ENCODE peak calls at places on chromosomes 1 and 21, in eight cellular contexts. K is ovary, A is prostate gland, U is IMR-90, Y is sigmoid colon, V is heart left ventricle, I is body of pancreas, Z is A549. W is an unnamed sample.

GRCh38 chr1:10510520-10511493 is 36.1 kb downstream of the PEX14 start:
- DNase-seq in K (no peak), A (no peak), U (peak), Y (peak), V (no peak), I (no peak), Z (peak), W (no peak)

GRCh38 chr1:210447456-210448057 is 118.9 kb downstream of the HHAT start:
- DNase-seq in K (no peak), A (no peak), U (no peak), Y (no peak), V (no peak), I (no peak), Z (no peak), W (no peak)

GRCh38 chr1:17123196-17124045 is 4.2 kb upstream of the PADI2 start:
- DNase-seq in K (no peak), A (no peak), U (no peak), Y (no peak), V (no peak), I (no peak), Z (no peak), W (no peak)

GRCh38 chr1:41408691-41409090 is 47.5 kb downstream of the FOXO6 start:
- DNase-seq in K (no peak), A (no peak), U (no peak), Y (no peak), V (no peak), I (no peak), Z (no peak), W (no peak)

GRCh38 chr1:203629509-203630082 is 3.0 kb downstream of the ATP2B4 start:
- DNase-seq in K (peak), A (no peak), U (peak), Y (peak), V (peak), I (peak), Z (no peak), W (peak)

GRCh38 chr1:115136106-115136505 is 46.8 kb upstream of the TSPAN2 start:
- DNase-seq in K (no peak), A (no peak), U (no peak), Y (no peak), V (no peak), I (no peak), Z (no peak), W (no peak)

GRCh38 chr1:208298593-208299233 is 54.5 kb upstream of the PLXNA2 start:
- DNase-seq in K (no peak), A (peak), U (no peak), Y (no peak), V (no peak), I (peak), Z (no peak), W (peak)

GRCh38 chr1:186605762-186606350 is 74.4 kb downstream of the PTGS2 start:
- DNase-seq in K (no peak), A (no peak), U (peak), Y (peak), V (no peak), I (no peak), Z (no peak), W (peak)

GRCh38 chr1:156319664-156320063 is 18.4 kb downstream of the CCT3 start:
- DNase-seq in K (no peak), A (no peak), U (peak), Y (no peak), V (no peak), I (no peak), Z (peak), W (peak)

GRCh38 chr1:145927916-145928647 is 798 bp upstream of the RBM8A start:
- DNase-seq in K (no peak), A (no peak), U (no peak), Y (no peak), V (no peak), I (no peak), Z (no peak), W (peak)

GRCh38 chr21:45547211-45547900 is 5.1 kb upstream of the SLC19A1 start:
- DNase-seq in K (no peak), A (no peak), U (no peak), Y (no peak), V (no peak), I (no peak), Z (no peak), W (no peak)

GRCh38 chr21:17758703-17759102 is 60.5 kb downstream of the C21orf91 start:
- DNase-seq in K (no peak), A (no peak), U (no peak), Y (no peak), V (no peak), I (no peak), Z (no peak), W (no peak)

GRCh38 chr1:185213086-185213485 is 56.1 kb downstream of the SWT1 start:
- DNase-seq in K (no peak), A (no peak), U (peak), Y (no peak), V (no peak), I (no peak), Z (no peak), W (no peak)

GRCh38 chr1:16236091-16236494 is 890 bp downstream of the CPLANE2 start:
- DNase-seq in K (no peak), A (peak), U (peak), Y (peak), V (no peak), I (peak), Z (peak), W (peak)

GRCh38 chr1:44707112-44707881 is 23.7 kb downstream of the RNU5D-1 start:
- DNase-seq in K (no peak), A (no peak), U (peak), Y (no peak), V (no peak), I (no peak), Z (peak), W (no peak)

GRCh38 chr1:15525043-15525958 is 1.3 kb upstream of the CASP9 start:
- DNase-seq in K (peak), A (no peak), U (no peak), Y (peak), V (no peak), I (no peak), Z (peak), W (peak)

GRCh38 chr1:97006044-97006676 is 284.6 kb downstream of the PTBP2 start:
- DNase-seq in K (no peak), A (no peak), U (peak), Y (no peak), V (peak), I (no peak), Z (no peak), W (peak)

GRCh38 chr1:206455681-206456344 is 14.5 kb upstream of the IKBKE start:
- DNase-seq in K (no peak), A (no peak), U (no peak), Y (no peak), V (peak), I (no peak), Z (no peak), W (peak)

GRCh38 chr1:67574221-67574620 is 110.8 kb upstream of the GADD45A start:
- DNase-seq in K (no peak), A (no peak), U (no peak), Y (no peak), V (no peak), I (no peak), Z (no peak), W (no peak)

GRCh38 chr1:238340989-238341388 is 450.3 kb upstream of the ZP4 start:
- DNase-seq in K (no peak), A (no peak), U (no peak), Y (no peak), V (no peak), I (no peak), Z (no peak), W (no peak)

GRCh38 chr1:1440941-1441888 is 5.7 kb downstream of the VWA1 start:
- DNase-seq in K (peak), A (no peak), U (no peak), Y (no peak), V (no peak), I (peak), Z (peak), W (peak)

GRCh38 chr1:30966690-30967369 is 58.3 kb upstream of the SDC3 start:
- DNase-seq in K (no peak), A (no peak), U (peak), Y (no peak), V (no peak), I (no peak), Z (no peak), W (peak)

GRCh38 chr1:156862602-156863599 is 2.2 kb downstream of the NTRK1 start:
- DNase-seq in K (no peak), A (no peak), U (no peak), Y (no peak), V (no peak), I (no peak), Z (no peak), W (no peak)

GRCh38 chr1:87185077-87185476 is 143.6 kb upstream of the LMO4 start:
- DNase-seq in K (no peak), A (no peak), U (no peak), Y (no peak), V (no peak), I (no peak), Z (no peak), W (no peak)

GRCh38 chr1:161227196-161227871 is 1.5 kb downstream of the TOMM40L start:
- DNase-seq in K (peak), A (peak), U (peak), Y (peak), V (peak), I (peak), Z (peak), W (peak)

GRCh38 chr1:83802023-83802422 is 196.9 kb downstream of the TTLL7 start:
- DNase-seq in K (no peak), A (no peak), U (no peak), Y (no peak), V (no peak), I (no peak), Z (no peak), W (no peak)

GRCh38 chr1:4986266-4986665 is 331.9 kb downstream of the AJAP1 start:
- DNase-seq in K (no peak), A (no peak), U (no peak), Y (no peak), V (no peak), I (no peak), Z (no peak), W (no peak)

GRCh38 chr1:30046751-30047150 is 676.6 kb downstream of the MATN1 start:
- DNase-seq in K (no peak), A (no peak), U (no peak), Y (no peak), V (no peak), I (no peak), Z (no peak), W (no peak)

GRCh38 chr1:3184666-3185065 is 115.7 kb downstream of the PRDM16 start:
- DNase-seq in K (no peak), A (no peak), U (no peak), Y (no peak), V (no peak), I (no peak), Z (no peak), W (no peak)

GRCh38 chr21:18832950-18833349 is 429.4 kb upstream of the TMPRSS15 start:
- DNase-seq in K (no peak), A (no peak), U (no peak), Y (no peak), V (no peak), I (no peak), Z (no peak), W (no peak)

DNA sequence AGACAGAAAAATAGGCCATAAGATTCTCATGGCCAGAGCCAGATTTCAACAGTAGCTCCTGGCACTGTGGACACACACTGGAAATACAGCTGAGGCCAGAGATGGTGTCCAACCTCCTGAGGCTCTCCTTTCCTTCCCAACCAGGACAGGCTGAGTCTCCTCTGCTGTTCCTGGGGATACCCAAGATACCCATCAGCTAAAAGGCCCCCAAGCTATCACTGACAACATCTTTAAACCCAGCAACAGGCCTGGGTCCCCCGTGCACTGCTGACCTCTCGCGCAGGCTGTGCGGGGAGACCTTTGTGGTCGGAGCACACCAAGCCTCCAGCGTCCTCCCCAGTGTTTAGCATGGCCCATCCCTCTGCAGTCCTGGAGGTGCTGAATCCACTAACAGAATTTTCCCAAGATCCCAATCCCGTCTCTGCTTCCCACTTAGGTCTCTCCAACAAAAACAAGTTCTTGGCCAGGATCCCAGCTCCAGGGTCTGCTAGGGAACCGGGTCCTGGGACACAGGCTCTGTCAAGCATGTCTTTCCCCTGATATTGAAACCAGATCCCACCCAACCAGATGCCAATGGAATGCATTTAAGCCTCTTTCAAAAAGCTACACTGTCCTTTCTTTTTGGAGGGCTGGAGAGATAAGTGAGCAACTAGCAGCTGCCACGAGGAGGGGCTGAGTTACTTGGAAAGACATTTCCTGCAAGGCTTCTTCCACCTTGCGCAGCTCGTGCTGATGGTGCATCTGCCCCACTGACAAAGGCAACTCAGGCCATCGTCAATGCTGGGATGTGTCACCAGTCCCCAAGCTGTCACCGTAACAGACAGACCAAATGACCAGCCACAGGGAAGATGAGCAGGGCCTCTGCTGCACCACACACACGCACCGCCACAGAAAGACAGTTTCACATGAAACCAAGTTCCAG is 73.2 kb downstream of the BCAR3 start:
- DNase-seq in K (no peak), A (no peak), U (peak), Y (peak), V (no peak), I (no peak), Z (no peak), W (no peak)
- TF ChIP-seq POLR2A in K (no peak), A (no peak), U (no peak), Y (no peak), V (no peak), I (no peak), Z (no peak), W (no peak)

GRCh38 chr1:205274041-205274691 is 46.4 kb downstream of the TMCC2 start:
- DNase-seq in K (no peak), A (no peak), U (no peak), Y (no peak), V (no peak), I (peak), Z (peak), W (peak)

GRCh38 chr1:205271745-205272144 is 44.0 kb downstream of the TMCC2 start:
- DNase-seq in K (no peak), A (no peak), U (no peak), Y (no peak), V (no peak), I (no peak), Z (no peak), W (no peak)

GRCh38 chr1:205275133-205275532 is 46.4 kb downstream of the NUAK2 start:
- DNase-seq in K (no peak), A (peak), U (no peak), Y (no peak), V (no peak), I (peak), Z (no peak), W (peak)

GRCh38 chr1:205272541-205272940 is 44.8 kb downstream of the TMCC2 start:
- DNase-seq in K (no peak), A (no peak), U (no peak), Y (no peak), V (no peak), I (no peak), Z (no peak), W (no peak)

DNA sequence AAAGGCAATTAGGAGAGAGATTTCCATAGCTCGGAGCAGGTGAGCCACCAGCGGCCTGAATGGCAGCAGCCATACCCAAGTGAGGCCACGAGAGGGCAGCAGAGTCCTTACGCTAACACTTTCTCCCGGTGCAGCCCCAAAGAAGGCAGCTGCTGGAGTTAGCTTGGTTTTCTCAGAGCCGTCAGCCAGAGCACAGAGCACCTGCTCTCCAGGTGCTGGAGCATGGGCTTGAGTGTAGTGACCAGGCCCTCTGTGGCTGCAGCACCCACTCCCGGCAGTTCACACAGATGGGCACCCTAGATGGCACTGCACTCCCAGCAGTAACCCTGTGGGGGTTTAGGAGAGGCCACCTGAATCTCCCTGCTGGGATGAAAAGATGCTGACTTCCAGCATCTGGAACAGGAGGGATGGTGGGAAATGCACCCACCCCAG is 45.8 kb downstream of the TMCC2 start:
- DNase-seq in K (peak), A (peak), U (peak), Y (peak), V (peak), I (peak), Z (peak), W (peak)
- H3K27ac ChIP-seq in K (no peak), A (no peak), U (no peak), Y (no peak), V (no peak), I (peak), Z (peak), W (peak)

DNA sequence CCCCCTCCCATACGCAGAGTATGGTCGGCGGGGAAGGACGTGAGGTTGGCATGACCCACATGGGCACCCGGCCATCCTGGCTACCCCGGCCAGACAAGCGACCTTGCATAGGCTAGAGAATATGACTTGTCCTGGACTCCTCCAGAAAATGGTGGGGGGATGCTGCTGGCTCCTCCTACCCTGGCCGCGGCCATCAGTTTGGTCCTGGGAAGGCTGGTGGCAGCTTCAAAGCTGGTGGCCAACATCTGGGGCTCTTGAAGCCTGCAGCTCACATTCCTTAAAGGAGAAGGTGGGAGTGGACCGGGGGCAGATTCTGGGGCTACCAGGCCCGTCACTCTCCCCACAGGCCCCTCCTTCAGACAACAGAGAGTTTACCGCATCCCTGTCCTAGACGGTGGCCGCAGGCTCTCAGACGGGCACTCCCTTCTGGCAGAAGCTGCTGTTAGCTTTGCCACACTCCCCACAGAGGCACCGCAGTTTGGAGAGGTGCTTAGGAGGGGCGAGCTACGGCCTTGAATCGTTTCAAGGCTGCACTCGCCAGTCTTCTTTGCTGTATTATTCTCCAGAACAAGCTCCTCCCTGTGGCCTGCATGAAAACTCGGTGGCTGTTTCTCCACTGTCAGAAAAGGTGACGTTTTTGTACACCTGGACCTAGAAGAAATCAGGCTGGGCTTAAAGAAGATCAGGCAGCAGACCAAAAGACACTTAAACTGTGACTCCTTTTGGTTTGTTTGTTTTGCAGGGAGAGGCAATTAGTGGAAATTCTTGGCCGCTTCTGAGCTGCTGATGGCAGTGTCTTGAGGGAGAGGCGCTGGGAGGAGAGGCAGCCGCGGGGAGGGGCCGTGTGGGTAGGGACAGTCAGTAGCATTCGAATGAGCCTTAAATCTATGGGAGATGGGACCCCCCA is 68.0 kb downstream of the RUNX3 start:
- DNase-seq in K (no peak), A (no peak), U (no peak), Y (no peak), V (no peak), I (no peak), Z (no peak), W (no peak)
- TF ChIP-seq CTCF in K (no peak), A (no peak), U (peak), Y (no peak), V (no peak), I (no peak), Z (no peak), W (no peak)

GRCh38 chr1:173714441-173714758 is 381 bp upstream of the KLHL20 start:
- DNase-seq in K (no peak), A (no peak), U (no peak), Y (no peak), V (no peak), I (no peak), Z (no peak), W (no peak)

GRCh38 chr1:173715538-173715844 is 710 bp downstream of the KLHL20 start:
- DNase-seq in K (no peak), A (no peak), U (no peak), Y (no peak), V (no peak), I (no peak), Z (no peak), W (no peak)

GRCh38 chr1:173717238-173717637 is 2.5 kb downstream of the KLHL20 start:
- DNase-seq in K (no peak), A (no peak), U (no peak), Y (no peak), V (no peak), I (no peak), Z (no peak), W (no peak)

GRCh38 chr1:173714759-173715537 is at the start of gene KLHL20:
- DNase-seq in K (peak), A (peak), U (peak), Y (peak), V (peak), I (peak), Z (peak), W (peak)
- TF ChIP-seq POLR2A in K (peak), A (peak), U (peak), Y (peak), V (peak), I (peak), Z (peak), W (peak)

W was measured in thyroid gland.